ENCODE peak calls at places on chromosome 18, in seven cellular contexts. One of them, this sample, is unnamed.
A peak's percentile ranks its signal among the peaks of the same experiment; 100 is the strongest.

GRCh38 chr18:39558658-39559057 is 1993.1 kb upstream of the CELF4 start:
- DNase-seq in stomach: no peak
- DNase-seq in K562: no peak
- DNase-seq in HCT116: no peak
- DNase-seq in left lung: no peak
- DNase-seq in thoracic aorta: no peak
- DNase-seq in testis: no peak
- DNase-seq in this sample: no peak

GRCh38 chr18:50284226-50284885 is 3.0 kb upstream of the MBD1 start:
- DNase-seq in testis: no peak
- DNase-seq in stomach: no peak
- DNase-seq in K562: no peak
- DNase-seq in thoracic aorta: no peak
- DNase-seq in left lung: no peak
- DNase-seq in HCT116: peak; percentile 15
- DNase-seq in this sample: no peak

GRCh38 chr18:48875314-48875941 is 75.3 kb downstream of the SMAD7 start:
- DNase-seq in stomach: no peak
- DNase-seq in thoracic aorta: no peak
- DNase-seq in testis: no peak
- DNase-seq in K562: no peak
- DNase-seq in left lung: no peak
- DNase-seq in HCT116: no peak
- DNase-seq in this sample: no peak

GRCh38 chr18:78767648-78768071 is 212.0 kb upstream of the SALL3 start:
- DNase-seq in left lung: no peak
- DNase-seq in testis: no peak
- DNase-seq in stomach: no peak
- DNase-seq in HCT116: no peak
- DNase-seq in thoracic aorta: no peak
- DNase-seq in K562: no peak
- DNase-seq in this sample: no peak

GRCh38 chr18:63578357-63578958 is 8.7 kb upstream of the SERPINB13 start:
- DNase-seq in testis: peak; percentile 61
- DNase-seq in HCT116: peak; percentile 41
- DNase-seq in K562: peak; percentile 13
- DNase-seq in left lung: no peak
- DNase-seq in thoracic aorta: no peak
- DNase-seq in stomach: no peak
- DNase-seq in this sample: no peak

GRCh38 chr18:52992041-52992440 is 652.0 kb downstream of the DCC start:
- DNase-seq in stomach: no peak
- DNase-seq in thoracic aorta: no peak
- DNase-seq in left lung: no peak
- DNase-seq in K562: no peak
- DNase-seq in testis: no peak
- DNase-seq in HCT116: no peak
- DNase-seq in this sample: no peak

GRCh38 chr18:57523171-57523956 is 63.1 kb downstream of the FECH start:
- DNase-seq in testis: no peak
- DNase-seq in thoracic aorta: no peak
- DNase-seq in left lung: peak; percentile 40
- DNase-seq in HCT116: no peak
- DNase-seq in K562: no peak
- DNase-seq in stomach: no peak
- DNase-seq in this sample: no peak

GRCh38 chr18:45275367-45276113 is 339.7 kb upstream of the SLC14A2 start:
- DNase-seq in testis: no peak
- DNase-seq in stomach: no peak
- DNase-seq in K562: peak; percentile 14
- DNase-seq in HCT116: peak; percentile 28
- DNase-seq in thoracic aorta: no peak
- DNase-seq in left lung: no peak
- DNase-seq in this sample: no peak

GRCh38 chr18:31648966-31649429 is 35.4 kb downstream of the B4GALT6 start:
- DNase-seq in thoracic aorta: no peak
- DNase-seq in HCT116: peak; percentile 78
- DNase-seq in testis: no peak
- DNase-seq in K562: no peak
- DNase-seq in stomach: no peak
- DNase-seq in left lung: no peak
- DNase-seq in this sample: no peak

GRCh38 chr18:26225022-26225693 is 1.1 kb upstream of the TAF4B start:
- DNase-seq in K562: no peak
- DNase-seq in thoracic aorta: no peak
- DNase-seq in testis: no peak
- DNase-seq in left lung: no peak
- DNase-seq in HCT116: peak; percentile 16
- DNase-seq in stomach: no peak
- DNase-seq in this sample: no peak

GRCh38 chr18:22175326-22175725 is 5.9 kb downstream of the GATA6 start:
- DNase-seq in testis: no peak
- DNase-seq in HCT116: no peak
- DNase-seq in stomach: no peak
- DNase-seq in K562: no peak
- DNase-seq in thoracic aorta: no peak
- DNase-seq in left lung: no peak
- DNase-seq in this sample: no peak

DNA sequence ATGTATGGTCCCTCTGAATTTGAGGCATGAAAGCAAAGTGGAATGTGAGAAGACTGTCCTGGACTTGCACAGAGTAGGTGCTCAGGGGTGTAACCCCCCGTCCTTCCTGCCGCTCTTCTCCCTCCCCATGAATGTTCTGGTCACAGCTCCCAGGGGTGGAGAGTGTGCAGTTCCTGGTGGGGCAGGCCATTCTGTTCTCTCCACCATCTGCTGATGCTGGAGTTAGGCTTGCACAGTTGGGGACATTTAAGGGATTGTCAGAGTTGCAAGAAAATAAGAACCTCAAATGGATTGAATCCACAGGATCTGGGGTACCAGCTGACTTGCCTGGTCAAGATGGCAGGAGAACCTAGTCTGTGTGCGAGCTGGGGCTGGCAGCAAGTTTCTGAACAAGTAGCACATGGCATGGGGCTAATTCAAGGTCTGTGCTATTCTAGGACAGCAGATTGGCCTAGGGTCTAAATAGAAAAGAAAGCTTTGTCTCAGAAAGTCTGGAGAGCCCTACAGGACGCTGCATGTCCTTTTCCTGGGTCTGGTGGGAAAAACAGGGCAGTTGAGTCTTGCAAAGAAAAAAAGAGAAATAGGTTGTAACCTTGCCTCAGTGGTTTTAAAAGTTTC is 60.8 kb upstream of the TXNDC2 start:
- DNase-seq in thoracic aorta: no peak
- DNase-seq in HCT116: no peak
- DNase-seq in testis: no peak
- DNase-seq in K562: no peak
- DNase-seq in stomach: no peak
- DNase-seq in left lung: no peak
- DNase-seq in this sample: no peak
- H3K4me1 ChIP-seq in thoracic aorta: peaks cover 30% of the 10 kb centered on the region
- H3K4me1 ChIP-seq in HCT116: peaks cover 68% of the 10 kb centered on the region
- H3K4me1 ChIP-seq in testis: peaks cover 22% of the 10 kb centered on the region
- H3K4me1 ChIP-seq in K562: peaks cover 42% of the 10 kb centered on the region
- H3K4me1 ChIP-seq in stomach: peaks cover 23% of the 10 kb centered on the region
- H3K4me1 ChIP-seq in left lung: peaks cover 35% of the 10 kb centered on the region
- H3K4me1 ChIP-seq in this sample: peaks cover 14% of the 10 kb centered on the region

GRCh38 chr18:69843047-69843446 is 104.6 kb downstream of the CD226 start:
- DNase-seq in thoracic aorta: no peak
- DNase-seq in HCT116: no peak
- DNase-seq in testis: no peak
- DNase-seq in stomach: no peak
- DNase-seq in K562: no peak
- DNase-seq in left lung: no peak
- DNase-seq in this sample: no peak

GRCh38 chr18:69844656-69845055 is 103.0 kb downstream of the CD226 start:
- DNase-seq in stomach: no peak
- DNase-seq in HCT116: no peak
- DNase-seq in left lung: no peak
- DNase-seq in thoracic aorta: no peak
- DNase-seq in K562: no peak
- DNase-seq in testis: no peak
- DNase-seq in this sample: no peak

GRCh38 chr18:69840445-69840844 is 107.2 kb downstream of the CD226 start:
- DNase-seq in left lung: no peak
- DNase-seq in testis: no peak
- DNase-seq in stomach: no peak
- DNase-seq in K562: no peak
- DNase-seq in thoracic aorta: no peak
- DNase-seq in HCT116: no peak
- DNase-seq in this sample: no peak

GRCh38 chr18:69839989-69840388 is 107.7 kb downstream of the CD226 start:
- DNase-seq in K562: no peak
- DNase-seq in testis: no peak
- DNase-seq in stomach: no peak
- DNase-seq in left lung: no peak
- DNase-seq in thoracic aorta: no peak
- DNase-seq in HCT116: no peak
- DNase-seq in this sample: no peak

DNA sequence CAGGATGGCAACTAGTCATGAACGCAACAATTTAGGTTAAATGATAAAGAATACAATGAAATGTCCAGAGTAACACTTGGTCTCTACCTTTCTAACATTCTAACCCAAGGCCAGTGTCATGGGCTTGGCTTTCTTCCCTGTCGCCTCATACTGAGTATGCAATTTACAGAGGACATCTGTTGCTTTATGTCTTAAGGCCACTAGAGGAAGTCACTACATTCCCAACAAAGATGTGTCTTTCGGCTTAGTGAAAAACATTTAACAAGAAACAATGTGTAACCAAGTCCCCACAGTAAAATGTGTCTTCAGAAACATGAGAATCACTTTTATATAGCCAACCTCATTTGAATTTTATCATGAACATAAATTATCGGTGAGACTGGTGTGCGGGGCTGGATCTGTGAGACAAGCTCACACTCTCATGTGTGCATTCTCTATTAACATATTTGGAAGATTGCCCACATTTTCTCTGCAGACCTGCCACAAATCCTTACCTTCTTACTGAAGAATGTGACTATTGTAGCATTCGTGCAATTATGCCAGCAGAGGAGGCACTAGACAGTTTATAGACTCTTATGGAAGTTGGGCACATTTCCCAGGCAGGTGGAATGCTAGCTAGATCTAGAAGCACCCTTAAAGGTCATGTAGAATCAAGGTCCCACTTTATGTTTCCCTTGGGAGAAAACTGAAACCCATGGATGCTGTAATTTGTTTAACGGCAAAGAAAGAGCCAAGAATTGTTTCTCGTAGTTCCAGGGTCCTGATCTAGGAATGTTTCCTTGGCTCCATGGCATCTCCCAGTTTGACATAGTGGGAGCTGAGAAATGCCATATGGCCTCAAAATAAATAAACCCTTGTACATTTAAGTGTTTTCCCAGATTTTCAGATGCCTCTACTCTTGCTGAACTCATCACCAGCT is 101.8 kb downstream of the CD226 start:
- DNase-seq in stomach: no peak
- DNase-seq in K562: no peak
- DNase-seq in testis: no peak
- DNase-seq in thoracic aorta: no peak
- DNase-seq in left lung: no peak
- DNase-seq in HCT116: no peak
- DNase-seq in this sample: no peak
- TF ChIP-seq CTCF in stomach: no peak
- TF ChIP-seq CTCF in K562: no peak
- TF ChIP-seq CTCF in testis: no peak
- TF ChIP-seq CTCF in thoracic aorta: no peak
- TF ChIP-seq CTCF in left lung: no peak
- TF ChIP-seq CTCF in HCT116: no peak
- TF ChIP-seq CTCF in this sample: no peak

GRCh38 chr18:13572721-13573120 is 153.6 kb downstream of the FAM210A start:
- DNase-seq in HCT116: no peak
- DNase-seq in thoracic aorta: no peak
- DNase-seq in left lung: no peak
- DNase-seq in stomach: no peak
- DNase-seq in testis: no peak
- DNase-seq in K562: no peak
- DNase-seq in this sample: no peak

GRCh38 chr18:13570856-13571495 is 155.4 kb downstream of the FAM210A start:
- DNase-seq in thoracic aorta: no peak
- DNase-seq in left lung: no peak
- DNase-seq in stomach: no peak
- DNase-seq in testis: no peak
- DNase-seq in K562: no peak
- DNase-seq in HCT116: no peak
- DNase-seq in this sample: no peak

GRCh38 chr18:13568443-13569392 is 157.6 kb downstream of the FAM210A start:
- DNase-seq in K562: no peak
- DNase-seq in stomach: no peak
- DNase-seq in HCT116: no peak
- DNase-seq in testis: no peak
- DNase-seq in left lung: no peak
- DNase-seq in thoracic aorta: no peak
- DNase-seq in this sample: no peak

GRCh38 chr18:13572148-13572547 is 154.2 kb downstream of the FAM210A start:
- DNase-seq in testis: no peak
- DNase-seq in HCT116: no peak
- DNase-seq in stomach: no peak
- DNase-seq in left lung: no peak
- DNase-seq in K562: no peak
- DNase-seq in thoracic aorta: no peak
- DNase-seq in this sample: no peak

GRCh38 chr18:13570216-13570615 is 156.1 kb downstream of the FAM210A start:
- DNase-seq in HCT116: no peak
- DNase-seq in K562: no peak
- DNase-seq in testis: no peak
- DNase-seq in thoracic aorta: no peak
- DNase-seq in left lung: no peak
- DNase-seq in stomach: no peak
- DNase-seq in this sample: no peak
- H3K27ac ChIP-seq in HCT116: no peak overlapping the region
- H3K27ac ChIP-seq in K562: no peak overlapping the region
- H3K27ac ChIP-seq in testis: no peak overlapping the region
- H3K27ac ChIP-seq in thoracic aorta: no peak overlapping the region
- H3K27ac ChIP-seq in left lung: no peak overlapping the region
- H3K27ac ChIP-seq in stomach: no peak overlapping the region
- H3K27ac ChIP-seq in this sample: no peak overlapping the region

DNA sequence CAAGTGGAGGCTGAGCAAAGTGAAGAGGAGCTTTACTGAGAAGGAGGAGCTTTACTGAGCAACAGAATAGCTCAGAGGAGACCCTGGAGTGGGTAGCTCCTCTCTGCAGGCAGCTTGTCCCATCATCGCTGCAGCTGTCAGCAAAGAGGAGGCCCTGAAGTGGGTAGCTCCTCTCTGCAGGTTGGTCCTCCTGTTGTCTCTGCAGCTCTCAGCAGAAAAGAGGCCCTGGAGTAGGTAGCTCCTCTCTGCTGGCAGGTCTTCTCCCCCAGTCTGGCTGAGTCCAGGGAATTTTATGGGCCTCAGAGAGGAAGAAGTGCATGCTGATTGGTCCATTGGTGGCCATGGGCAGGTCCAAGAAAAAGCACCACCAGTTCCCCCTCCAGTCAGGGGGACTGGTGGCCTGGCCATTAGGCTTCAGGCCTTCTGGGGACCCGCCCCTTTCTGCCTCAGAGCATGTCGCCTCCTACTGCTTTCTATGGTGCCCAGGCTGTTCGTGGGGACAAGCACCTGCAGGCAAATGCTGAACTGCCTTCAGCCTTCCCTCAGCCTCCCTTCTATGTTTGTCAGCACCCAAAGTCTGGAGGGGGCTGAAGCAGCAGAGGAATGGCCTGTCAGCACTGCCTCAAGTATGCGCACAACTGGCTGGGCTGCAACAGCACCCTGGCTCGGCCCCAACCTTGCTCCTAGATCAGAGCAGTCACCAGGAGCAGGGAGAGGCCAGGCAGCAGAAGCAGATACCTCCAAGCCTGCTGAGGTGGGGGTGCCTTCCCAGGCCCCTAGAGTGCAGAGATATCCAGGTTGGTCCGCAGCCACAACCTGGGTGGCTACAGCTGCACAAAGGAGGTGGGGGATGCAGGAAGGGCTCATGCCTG is 5.9 kb downstream of the ZSCAN30 start:
- DNase-seq in left lung: no peak
- DNase-seq in thoracic aorta: no peak
- DNase-seq in stomach: no peak
- DNase-seq in testis: no peak
- DNase-seq in HCT116: no peak
- DNase-seq in K562: no peak
- DNase-seq in this sample: no peak
- H3K4me1 ChIP-seq in left lung: no peaks in the 10 kb centered on the region
- H3K4me1 ChIP-seq in thoracic aorta: no peaks in the 10 kb centered on the region
- H3K4me1 ChIP-seq in stomach: peaks cover 3% of the 10 kb centered on the region
- H3K4me1 ChIP-seq in testis: no peaks in the 10 kb centered on the region
- H3K4me1 ChIP-seq in HCT116: peaks cover 7% of the 10 kb centered on the region
- H3K4me1 ChIP-seq in K562: no peaks in the 10 kb centered on the region
- H3K4me1 ChIP-seq in this sample: no peaks in the 10 kb centered on the region